ENCODE peak calls at places on chromosomes 5 and 9, in five cellular contexts. Y, Q, B, P and X are unnamed samples.

GRCh38 chr9:127004946-127005769 is 90.6 kb downstream of the RALGPS1 start:
- DNase-seq in Y (no peak), Q (no peak), B (no peak), P (no peak), X (peak; percentile 51)

GRCh38 chr5:82931110-82931509 is 146.1 kb downstream of the TMEM167A start:
- DNase-seq in Y (no peak), Q (no peak), B (no peak), P (no peak), X (peak; percentile 58)

GRCh38 chr9:127314911-127315310 is 50.3 kb downstream of the GARNL3 start:
- DNase-seq in Y (no peak), Q (no peak), B (no peak), P (no peak), X (no peak)

GRCh38 chr9:114300153-114300845 is 22.6 kb upstream of the ORM1 start:
- DNase-seq in Y (peak; percentile 19), Q (peak; percentile 46), B (peak; percentile 9), P (no peak), X (no peak)

GRCh38 chr5:155299342-155300006 is 285.9 kb downstream of the KIF4B start:
- DNase-seq in Y (no peak), Q (no peak), B (no peak), P (no peak), X (no peak)

GRCh38 chr5:1215320-1216096 is 9.7 kb upstream of the SLC6A18 start:
- DNase-seq in Y (no peak), Q (no peak), B (no peak), P (no peak), X (no peak)

GRCh38 chr9:100591139-100591538 is 13.3 kb downstream of the CAVIN4 start:
- DNase-seq in Y (no peak), Q (no peak), B (no peak), P (peak; percentile 35), X (no peak)

GRCh38 chr9:72386186-72386585 is 21.2 kb upstream of the ZFAND5 start:
- DNase-seq in Y (no peak), Q (no peak), B (no peak), P (no peak), X (no peak)

GRCh38 chr5:64384761-64385160 is 121.1 kb upstream of the RGS7BP start:
- DNase-seq in Y (no peak), Q (no peak), B (no peak), P (no peak), X (peak; percentile 36)

GRCh38 chr5:51652980-51653379 is 269.7 kb downstream of the ISL1 start:
- DNase-seq in Y (no peak), Q (no peak), B (no peak), P (no peak), X (no peak)

GRCh38 chr9:121282309-121283071 is 14.5 kb downstream of the GSN start:
- DNase-seq in Y (no peak), Q (peak; percentile 86), B (peak; percentile 79), P (peak; percentile 74), X (peak; percentile 85)

GRCh38 chr5:10946050-10946449 is 185.0 kb upstream of the DAP start:
- DNase-seq in Y (no peak), Q (no peak), B (no peak), P (no peak), X (no peak)

GRCh38 chr9:122287214-122287613 is 22.5 kb downstream of the MRRF start:
- DNase-seq in Y (no peak), Q (no peak), B (no peak), P (no peak), X (no peak)

GRCh38 chr9:89372230-89372816 is 54.0 kb downstream of the SECISBP2 start:
- DNase-seq in Y (no peak), Q (no peak), B (no peak), P (no peak), X (no peak)

GRCh38 chr9:17075758-17076485 is 58.9 kb upstream of the CNTLN start:
- DNase-seq in Y (no peak), Q (no peak), B (no peak), P (no peak), X (no peak)

GRCh38 chr5:97046270-97046982 is 96.0 kb downstream of the LIX1 start:
- DNase-seq in Y (no peak), Q (no peak), B (no peak), P (no peak), X (peak; percentile 32)

GRCh38 chr5:179795049-179795862 is 1.5 kb downstream of the LTC4S start:
- DNase-seq in Y (no peak), Q (no peak), B (no peak), P (peak; percentile 32), X (no peak)

GRCh38 chr9:131266301-131267229 is 9.7 kb downstream of the FAM78A start:
- DNase-seq in Y (no peak), Q (no peak), B (peak; percentile 67), P (peak; percentile 57), X (no peak)

GRCh38 chr9:135718616-135719015 is 16.6 kb downstream of the KCNT1 start:
- DNase-seq in Y (no peak), Q (no peak), B (no peak), P (no peak), X (peak; percentile 52)

GRCh38 chr5:115098041-115098702 is 71.5 kb downstream of the TRIM36 start:
- DNase-seq in Y (no peak), Q (no peak), B (no peak), P (no peak), X (peak; percentile 69)

GRCh38 chr5:74013222-74013621 is 387.2 kb downstream of the ARHGEF28 start:
- DNase-seq in Y (no peak), Q (no peak), B (no peak), P (no peak), X (no peak)

GRCh38 chr9:4640027-4640426 is 22.1 kb upstream of the PLPP6 start:
- DNase-seq in Y (no peak), Q (no peak), B (no peak), P (no peak), X (peak; percentile 42)

GRCh38 chr5:96807099-96807654 is 568 bp downstream of the ERAP1 start:
- DNase-seq in Y (no peak), Q (peak; percentile 89), B (peak; percentile 87), P (peak; percentile 88), X (peak; percentile 62)

GRCh38 chr5:657570-657969 is 35.6 kb downstream of the TPPP start:
- DNase-seq in Y (no peak), Q (no peak), B (peak; percentile 11), P (no peak), X (peak; percentile 80)

GRCh38 chr9:134965851-134966250 is 48.1 kb upstream of the FCN1 start:
- DNase-seq in Y (no peak), Q (no peak), B (no peak), P (no peak), X (no peak)

GRCh38 chr9:132942541-132943182 is 1.8 kb downstream of the TSC1 start:
- DNase-seq in Y (no peak), Q (no peak), B (no peak), P (no peak), X (peak; percentile 34)

DNA sequence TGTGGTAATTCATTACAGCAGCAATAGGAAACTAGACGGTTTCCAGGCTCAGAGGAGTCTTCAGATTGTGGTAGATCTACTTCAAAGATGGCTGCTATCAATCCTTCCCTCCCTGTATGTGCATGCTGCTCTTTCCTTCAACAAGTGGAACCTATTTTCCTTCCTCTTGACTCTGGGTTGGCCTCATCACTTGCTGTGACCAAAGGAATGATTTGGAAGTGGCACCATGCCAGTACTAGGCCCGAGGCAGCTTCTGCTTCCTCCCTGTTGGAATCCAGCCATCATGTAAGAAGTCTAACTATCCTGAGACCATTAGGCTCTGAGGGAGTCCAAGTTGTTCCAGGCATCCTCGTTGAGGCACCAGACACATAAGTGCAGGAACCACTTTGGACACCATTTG is 46.5 kb upstream of the MCTP1 start:
- DNase-seq in Y (no peak), Q (no peak), B (no peak), P (no peak), X (no peak)
- H3K4me3 ChIP-seq in Y (no peak overlapping the region), Q (no peak overlapping the region), B (no peak overlapping the region), P (no peak overlapping the region), X (no peak overlapping the region)

GRCh38 chr9:128411373-128412119 is 9.1 kb upstream of the CERCAM start:
- DNase-seq in Y (no peak), Q (no peak), B (no peak), P (no peak), X (no peak)
- H3K4me3 ChIP-seq in Y (no peak overlapping the region), Q (no peak overlapping the region), B (no peak overlapping the region), P (no peak overlapping the region), X (no peak overlapping the region)

GRCh38 chr9:33750307-33750838 is 45.0 kb upstream of the PRSS3 start:
- DNase-seq in Y (no peak), Q (no peak), B (no peak), P (no peak), X (no peak)

GRCh38 chr9:33751536-33752129 is 43.7 kb upstream of the PRSS3 start:
- DNase-seq in Y (no peak), Q (no peak), B (no peak), P (no peak), X (no peak)

GRCh38 chr9:33750839-33751339 is 44.5 kb upstream of the PRSS3 start:
- DNase-seq in Y (no peak), Q (no peak), B (no peak), P (no peak), X (no peak)

GRCh38 chr9:33752130-33752637 is 43.2 kb upstream of the PRSS3 start:
- DNase-seq in Y (no peak), Q (no peak), B (no peak), P (no peak), X (no peak)

DNA sequence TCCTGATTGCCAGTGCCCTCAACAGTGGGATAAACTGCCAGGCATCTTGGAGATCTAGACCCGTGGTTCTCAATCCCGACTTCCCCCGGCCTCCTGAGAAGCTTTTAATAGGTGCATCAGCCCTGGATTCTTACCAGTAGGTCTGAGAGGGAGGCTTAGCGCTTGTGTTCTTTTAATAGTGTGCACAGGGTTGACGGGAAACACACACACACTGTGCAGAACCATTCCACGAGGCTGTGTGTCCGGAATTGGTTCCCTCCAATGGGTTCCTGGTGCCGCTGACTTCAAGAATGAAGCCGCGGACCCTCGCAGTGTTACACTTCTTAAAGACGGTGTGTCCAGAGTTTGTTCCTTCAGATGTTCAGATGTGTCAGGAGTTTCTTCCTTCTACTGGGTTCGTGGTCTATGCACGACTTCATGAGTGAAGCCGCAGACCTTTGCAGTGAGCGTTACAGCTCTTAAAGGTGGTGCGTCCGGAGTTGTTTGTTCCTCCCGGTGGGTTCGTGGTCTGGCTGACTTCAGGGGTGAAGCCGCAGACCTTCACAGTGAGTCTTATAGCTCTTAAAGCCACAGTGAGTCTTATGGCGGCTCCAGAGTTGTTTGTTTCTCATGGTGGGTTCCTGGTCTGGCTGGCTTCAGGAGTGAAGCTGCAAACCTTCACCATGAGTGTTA is 46.6 kb upstream of the PRSS3 start:
- DNase-seq in Y (no peak), Q (no peak), B (no peak), P (no peak), X (no peak)
- H3K4me3 ChIP-seq in Y (no peak overlapping the region), Q (no peak overlapping the region), B (no peak overlapping the region), P (no peak overlapping the region), X (no peak overlapping the region)

GRCh38 chr5:38466444-38467189 is 89.8 kb downstream of the LIFR start:
- DNase-seq in Y (no peak), Q (peak; percentile 97), B (peak; percentile 87), P (peak; percentile 99), X (peak; percentile 89)

GRCh38 chr5:38465045-38465444 is 91.4 kb downstream of the LIFR start:
- DNase-seq in Y (no peak), Q (no peak), B (no peak), P (peak; percentile 96), X (no peak)

GRCh38 chr5:38467353-38468040 is 88.9 kb downstream of the LIFR start:
- DNase-seq in Y (no peak), Q (peak; percentile 92), B (peak; percentile 62), P (peak; percentile 47), X (peak; percentile 88)

GRCh38 chr5:38463634-38464521 is 92.6 kb downstream of the LIFR start:
- DNase-seq in Y (no peak), Q (peak; percentile 75), B (no peak), P (peak; percentile 56), X (peak; percentile 84)

GRCh38 chr5:38465702-38466443 is 90.6 kb downstream of the LIFR start:
- DNase-seq in Y (no peak), Q (no peak), B (no peak), P (no peak), X (no peak)
- H3K4me3 ChIP-seq in Y (no peak overlapping the region), Q (no peak overlapping the region), B (no peak overlapping the region), P (peak overlapping the region; percentile 3), X (no peak overlapping the region)